ENCODE peak calls at places on chromosomes 7 and 10, in eight cellular contexts. S is Panc1; M is iPS DF 6.9; U is kidney; G is CD8-positive, alpha-beta memory T cell; V is heart right ventricle; C is HCT116; Z is CD4-positive, CD25-positive, alpha-beta regulatory T cell. O is an unnamed sample. For H3K9me3, the result is how much of the 10 kb centered on the place peaks cover.

GRCh38 chr10:14219411-14219810 is 111.3 kb downstream of the FRMD4A start:
- DNase-seq in G (no peak), M (no peak), Z (no peak), U (no peak), S (no peak), V (no peak), C (no peak), O (no peak)

GRCh38 chr10:114631678-114632417 is 26.2 kb downstream of the ABLIM1 start:
- DNase-seq in C (no peak), Z (peak), M (no peak), U (peak), G (no peak), V (peak), S (no peak), O (peak)

GRCh38 chr10:132158122-132158741 is 28.5 kb upstream of the DPYSL4 start:
- DNase-seq in M (no peak), G (no peak), Z (peak), U (peak), V (no peak), S (no peak), C (peak), O (peak)

GRCh38 chr7:44665531-44666213 is 59.2 kb downstream of the OGDH start:
- DNase-seq in G (no peak), Z (no peak), C (no peak), U (no peak), V (no peak), S (no peak), M (no peak), O (no peak)

GRCh38 chr7:18770852-18771251 is 275.3 kb downstream of the HDAC9 start:
- DNase-seq in M (no peak), U (no peak), V (no peak), S (no peak), C (no peak), Z (no peak), G (no peak), O (no peak)

GRCh38 chr7:154886591-154886990 is 116.3 kb downstream of the PAXIP1 start:
- DNase-seq in G (no peak), Z (no peak), U (no peak), S (no peak), M (no peak), V (no peak), C (no peak), O (no peak)

GRCh38 chr7:47046949-47047348 is 535.0 kb downstream of the TNS3 start:
- DNase-seq in G (no peak), U (peak), M (no peak), S (no peak), V (no peak), Z (no peak), C (no peak), O (no peak)

GRCh38 chr7:16479587-16479986 is 14.0 kb upstream of the SOSTDC1 start:
- DNase-seq in Z (no peak), G (no peak), U (no peak), V (no peak), C (no peak), S (no peak), M (no peak), O (no peak)

GRCh38 chr7:20409961-20410360 is 79.3 kb downstream of the ITGB8 start:
- DNase-seq in Z (no peak), M (no peak), U (no peak), C (no peak), V (no peak), G (no peak), S (no peak), O (no peak)

GRCh38 chr7:121960678-121961461 is 87.9 kb downstream of the PTPRZ1 start:
- DNase-seq in C (peak), V (no peak), U (no peak), M (no peak), S (peak), G (no peak), Z (no peak), O (no peak)

DNA sequence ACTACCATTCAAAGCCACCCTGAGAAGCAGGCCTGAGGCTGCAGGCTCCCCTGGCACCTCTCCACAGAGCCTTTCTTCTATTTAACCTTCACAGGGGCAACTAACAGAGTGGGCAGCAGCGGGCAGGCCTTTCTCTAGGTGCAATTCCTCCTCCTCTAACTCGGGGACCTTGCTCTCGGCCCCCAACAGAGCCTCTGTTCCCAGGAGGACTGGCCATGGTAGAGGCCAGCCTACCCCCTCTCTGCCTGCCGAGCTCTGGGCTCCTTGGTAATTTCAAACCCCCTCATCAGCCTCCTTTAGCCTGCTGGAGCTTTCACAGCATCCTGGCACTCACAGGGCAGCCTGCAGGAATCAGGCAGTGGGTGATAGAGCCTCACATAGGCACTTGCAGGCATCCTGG is 920.8 kb upstream of the ZNF722 start:
- DNase-seq in G (no peak), C (no peak), U (no peak), V (no peak), S (no peak), M (no peak), Z (no peak), O (no peak)
- H3K9me3 ChIP-seq in G (under half), C (under half), U (under half), V (under half), S (under half), M (under half), Z (half or more), O (under half)

DNA sequence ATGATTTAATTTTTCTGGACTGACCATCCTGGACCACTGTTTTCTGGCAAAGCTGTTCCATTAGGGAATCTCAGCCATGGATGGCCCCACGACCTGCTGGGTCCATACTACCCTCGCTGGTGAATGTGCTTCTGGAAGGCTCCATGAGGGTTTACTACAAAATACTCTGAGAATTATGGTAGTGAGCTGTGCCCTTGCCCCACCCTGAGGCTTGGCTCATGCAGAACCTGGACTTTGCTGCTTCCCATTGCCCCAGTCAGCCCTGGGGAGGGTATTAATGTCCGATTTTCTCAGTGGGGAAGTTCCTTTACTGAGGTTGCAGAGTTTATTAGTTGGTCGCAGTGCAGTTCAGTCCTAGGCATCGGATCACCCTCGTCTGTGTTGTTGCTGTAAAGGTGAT is 310.1 kb downstream of the WDR37 start:
- DNase-seq in M (no peak), G (no peak), C (no peak), S (no peak), Z (no peak), V (no peak), U (no peak), O (no peak)
- H3K9me3 ChIP-seq in M (under half), G (under half), C (under half), S (under half), Z (under half), V (under half), U (under half), O (under half)

DNA sequence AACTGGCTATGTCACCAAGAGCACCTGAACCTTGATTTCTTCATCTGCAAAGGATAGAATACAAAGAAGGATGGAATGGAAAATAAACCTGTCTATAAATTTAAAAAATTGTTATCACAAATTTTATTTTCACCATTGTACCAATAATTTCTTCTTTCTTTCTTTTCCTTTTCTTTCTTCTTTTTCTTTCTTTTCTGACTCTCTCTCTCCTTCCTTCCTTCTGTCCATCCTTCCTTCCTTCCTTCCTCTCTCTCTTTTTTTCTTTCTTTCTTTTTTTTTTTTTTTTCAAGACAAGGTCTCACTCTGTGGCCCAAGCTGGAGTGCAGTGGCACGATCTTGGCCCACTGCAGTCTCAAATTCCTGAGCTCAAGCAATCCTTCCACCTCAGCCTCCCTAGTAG is 36.6 kb upstream of the SORBS1 start:
- DNase-seq in Z (no peak), S (no peak), V (no peak), G (no peak), M (no peak), U (no peak), C (no peak), O (no peak)
- H3K9me3 ChIP-seq in Z (under half), S (under half), V (under half), G (under half), M (under half), U (under half), C (under half), O (under half)

GRCh38 chr10:107855933-107856332 is 691.4 kb upstream of the SORCS1 start:
- DNase-seq in V (no peak), M (no peak), C (no peak), G (no peak), Z (no peak), U (no peak), S (no peak), O (no peak)

GRCh38 chr10:107859065-107859464 is 694.6 kb upstream of the SORCS1 start:
- DNase-seq in Z (no peak), S (no peak), U (no peak), C (no peak), G (no peak), M (no peak), V (no peak), O (no peak)
- H3K9me3 ChIP-seq in Z (under half), S (under half), U (under half), C (under half), G (under half), M (under half), V (under half), O (under half)

GRCh38 chr10:50386992-50387735 is 135.8 kb upstream of the ASAH2 start:
- DNase-seq in V (no peak), M (no peak), Z (no peak), G (no peak), S (no peak), C (no peak), U (no peak), O (no peak)

GRCh38 chr10:50384839-50385238 is 133.5 kb upstream of the ASAH2 start:
- DNase-seq in G (no peak), M (no peak), Z (no peak), S (no peak), V (no peak), C (no peak), U (no peak), O (no peak)

GRCh38 chr10:50387736-50388081 is 136.4 kb upstream of the ASAH2 start:
- DNase-seq in G (no peak), V (no peak), C (no peak), M (no peak), Z (no peak), S (no peak), U (no peak), O (no peak)

GRCh38 chr10:50384238-50384637 is 132.9 kb upstream of the ASAH2 start:
- DNase-seq in U (no peak), G (no peak), S (no peak), C (no peak), Z (no peak), V (no peak), M (no peak), O (no peak)

DNA sequence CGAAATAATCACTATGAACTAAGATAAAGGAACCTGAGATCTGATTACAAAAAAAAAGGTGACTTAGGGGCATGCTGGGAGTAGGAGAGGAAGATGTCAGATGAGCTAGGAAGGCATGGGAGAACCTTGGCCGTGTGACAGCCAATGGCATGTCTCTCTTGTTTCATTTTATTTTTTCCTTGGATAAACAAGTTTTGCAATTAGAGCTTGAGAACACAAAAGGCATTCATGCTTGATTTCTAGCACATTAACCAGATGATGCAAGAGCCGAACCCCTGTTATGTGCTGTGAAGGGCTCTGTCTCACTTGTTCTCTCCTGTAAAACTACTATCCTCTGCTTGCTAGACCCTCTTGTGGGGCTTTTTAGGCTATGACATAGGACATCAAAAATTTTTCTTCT is 134.3 kb upstream of the ASAH2 start:
- DNase-seq in U (peak), M (no peak), S (no peak), Z (no peak), V (no peak), G (no peak), C (no peak), O (no peak)
- H3K9me3 ChIP-seq in U (under half), M (under half), S (under half), Z (under half), V (under half), G (under half), C (under half), O (under half)

GRCh38 chr10:37952051-37952815 is 24.2 kb downstream of the ZNF25 start:
- DNase-seq in S (no peak), U (no peak), V (no peak), G (no peak), M (no peak), Z (no peak), C (no peak), O (no peak)
- H3K9me3 ChIP-seq in S (under half), U (under half), V (under half), G (under half), M (under half), Z (under half), C (under half), O (under half)

GRCh38 chr7:74006451-74007259 is 21.3 kb upstream of the ELN start:
- DNase-seq in C (no peak), S (no peak), G (no peak), V (no peak), U (no peak), M (no peak), Z (no peak), O (no peak)
- H3K9me3 ChIP-seq in C (under half), S (under half), G (under half), V (under half), U (under half), M (under half), Z (under half), O (under half)

DNA sequence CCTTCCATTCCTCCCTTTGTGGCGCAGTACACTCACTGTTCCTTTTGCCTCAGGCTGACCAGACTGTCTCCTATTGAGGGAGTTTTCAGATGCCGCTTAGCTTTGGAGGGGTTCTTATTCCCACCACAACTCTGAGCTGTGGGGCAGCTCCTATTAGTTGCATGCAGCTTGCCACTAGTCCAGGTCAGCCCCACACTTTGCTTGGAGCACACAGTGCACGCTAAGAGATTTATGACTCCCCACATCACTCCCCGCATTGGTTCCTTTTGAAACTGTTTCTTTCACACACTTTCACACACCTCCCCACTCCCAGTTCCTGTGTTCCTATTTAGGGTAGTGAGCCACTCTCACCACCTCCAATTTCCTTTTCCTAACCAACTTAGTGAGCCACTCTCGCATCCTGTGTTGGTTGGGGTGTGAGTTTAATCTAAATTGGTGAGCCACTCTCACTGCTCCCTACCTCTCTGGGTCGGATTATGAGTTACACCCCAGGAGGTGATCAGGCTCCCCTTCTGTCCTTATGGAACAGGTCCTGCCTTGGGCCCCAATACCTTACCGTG is 10.4 kb upstream of the ZNF485 start:
- DNase-seq in S (no peak), Z (peak), U (no peak), C (no peak), V (no peak), M (no peak), G (no peak), O (no peak)
- H3K9me3 ChIP-seq in S (under half), Z (under half), U (under half), C (under half), V (under half), M (under half), G (under half), O (under half)

GRCh38 chr10:18571780-18572179 is 79.6 kb downstream of the NSUN6 start:
- DNase-seq in Z (no peak), G (no peak), C (no peak), U (no peak), V (no peak), S (no peak), M (no peak), O (no peak)

GRCh38 chr10:18576586-18576985 is 74.8 kb downstream of the NSUN6 start:
- DNase-seq in G (no peak), V (no peak), U (no peak), Z (no peak), S (no peak), M (no peak), C (no peak), O (no peak)

GRCh38 chr10:18571076-18571475 is 80.3 kb downstream of the NSUN6 start:
- DNase-seq in U (no peak), V (no peak), G (no peak), C (no peak), M (no peak), S (no peak), Z (no peak), O (no peak)

GRCh38 chr10:18577823-18578685 is 73.3 kb downstream of the NSUN6 start:
- DNase-seq in C (no peak), U (no peak), G (no peak), M (no peak), Z (no peak), S (no peak), V (no peak), O (no peak)

GRCh38 chr10:18572959-18573561 is 78.3 kb downstream of the NSUN6 start:
- DNase-seq in M (no peak), S (no peak), Z (no peak), G (no peak), U (no peak), C (no peak), V (no peak), O (no peak)
- H3K9me3 ChIP-seq in M (under half), S (under half), Z (under half), G (under half), U (under half), C (under half), V (under half), O (under half)